ENCODE peak calls at places on chromosomes 5 and 9, in eight cellular contexts. I is esophagus squamous epithelium, U is Caco-2, J is neural progenitor cell, K is psoas muscle, H is fibroblast of the aortic adventitia, V is astrocyte of the spinal cord, M is AG10803. C is an unnamed sample.

GRCh38 chr9:7780261-7780988 is 19.2 kb downstream of the DMAC1 start:
- DNase-seq in I (no peak), U (no peak), J (peak), K (no peak), H (peak), V (peak), M (peak), C (no peak)

GRCh38 chr9:95778957-95779356 is 96.5 kb upstream of the ERCC6L2 start:
- DNase-seq in I (no peak), U (no peak), J (no peak), K (peak), H (peak), V (peak), M (peak), C (no peak)

GRCh38 chr5:7856855-7857254 is 5.9 kb upstream of the CFAP90 start:
- DNase-seq in I (no peak), U (no peak), J (peak), K (no peak), H (peak), V (peak), M (peak), C (peak)

GRCh38 chr9:127595606-127596005 is 16.5 kb upstream of the STXBP1 start:
- DNase-seq in I (no peak), U (no peak), J (no peak), K (no peak), H (no peak), V (no peak), M (no peak), C (no peak)

GRCh38 chr9:114282926-114283325 is 40.0 kb upstream of the ORM1 start:
- DNase-seq in I (no peak), U (no peak), J (no peak), K (no peak), H (peak), V (peak), M (peak), C (no peak)

GRCh38 chr5:55633574-55634203 is 78.4 kb downstream of the SLC38A9 start:
- DNase-seq in I (no peak), U (no peak), J (no peak), K (peak), H (peak), V (peak), M (peak), C (no peak)

GRCh38 chr5:166625210-166625865 is 1666.1 kb upstream of the WWC1 start:
- DNase-seq in I (no peak), U (no peak), J (no peak), K (no peak), H (peak), V (peak), M (no peak), C (no peak)

GRCh38 chr9:106797299-106797698 is 65.7 kb upstream of the ZNF462 start:
- DNase-seq in I (no peak), U (no peak), J (no peak), K (no peak), H (no peak), V (peak), M (peak), C (no peak)

GRCh38 chr9:124099860-124100259 is 88.3 kb downstream of the LHX2 start:
- DNase-seq in I (no peak), U (no peak), J (no peak), K (no peak), H (no peak), V (no peak), M (no peak), C (no peak)

GRCh38 chr9:81522721-81523551 is 166.4 kb downstream of the TLE1 start:
- DNase-seq in I (no peak), U (no peak), J (peak), K (no peak), H (peak), V (peak), M (peak), C (peak)

GRCh38 chr9:75372499-75373268 is 284.4 kb downstream of the OSTF1 start:
- DNase-seq in I (no peak), U (no peak), J (no peak), K (peak), H (no peak), V (peak), M (no peak), C (no peak)

GRCh38 chr5:143001764-143002351 is 231.7 kb downstream of the ARHGAP26 start:
- DNase-seq in I (no peak), U (no peak), J (no peak), K (no peak), H (peak), V (peak), M (peak), C (no peak)

GRCh38 chr5:37786855-37787254 is 53.0 kb downstream of the GDNF start:
- DNase-seq in I (no peak), U (no peak), J (no peak), K (no peak), H (peak), V (peak), M (peak), C (no peak)

GRCh38 chr5:151107738-151108520 is 27.1 kb upstream of the TNIP1 start:
- DNase-seq in I (no peak), U (no peak), J (no peak), K (no peak), H (peak), V (peak), M (peak), C (no peak)

GRCh38 chr5:90226433-90227099 is 183.0 kb downstream of the CETN3 start:
- DNase-seq in I (no peak), U (no peak), J (no peak), K (no peak), H (no peak), V (no peak), M (no peak), C (peak)

GRCh38 chr5:165290535-165290934 is 1785.1 kb downstream of the MAT2B start:
- DNase-seq in I (no peak), U (no peak), J (no peak), K (no peak), H (no peak), V (no peak), M (no peak), C (no peak)

GRCh38 chr9:107173422-107174180 is 109.5 kb upstream of the RAD23B start:
- DNase-seq in I (no peak), U (no peak), J (no peak), K (no peak), H (no peak), V (no peak), M (no peak), C (no peak)

GRCh38 chr9:73173526-73174411 is 22.1 kb downstream of the ANXA1 start:
- DNase-seq in I (no peak), U (no peak), J (no peak), K (no peak), H (no peak), V (peak), M (no peak), C (no peak)

GRCh38 chr5:20619606-20620005 is 631.6 kb upstream of the CDH18 start:
- DNase-seq in I (no peak), U (no peak), J (no peak), K (no peak), H (no peak), V (no peak), M (no peak), C (no peak)

GRCh38 chr5:102531506-102531905 is 32.7 kb upstream of the SLCO6A1 start:
- DNase-seq in I (no peak), U (no peak), J (no peak), K (no peak), H (peak), V (no peak), M (no peak), C (no peak)

GRCh38 chr5:54718647-54719046 is 201.1 kb downstream of the SNX18 start:
- DNase-seq in I (no peak), U (no peak), J (no peak), K (peak), H (peak), V (peak), M (peak), C (no peak)

GRCh38 chr9:130938184-130938651 is 829 bp downstream of the FIBCD1 start:
- DNase-seq in I (no peak), U (no peak), J (no peak), K (no peak), H (no peak), V (no peak), M (no peak), C (no peak)

GRCh38 chr9:108434502-108434901 is 421.3 kb downstream of the ACTL7B start:
- DNase-seq in I (no peak), U (no peak), J (no peak), K (no peak), H (peak), V (no peak), M (peak), C (no peak)

GRCh38 chr9:130445268-130445983 is 665 bp downstream of the ASS1 start:
- DNase-seq in I (no peak), U (peak), J (peak), K (peak), H (peak), V (peak), M (peak), C (no peak)

GRCh38 chr9:112945620-112946208 is 55.0 kb upstream of the SLC46A2 start:
- DNase-seq in I (no peak), U (no peak), J (peak), K (no peak), H (no peak), V (no peak), M (no peak), C (peak)

GRCh38 chr9:133738806-133739150 is 626 bp upstream of the SARDH start:
- DNase-seq in I (no peak), U (no peak), J (no peak), K (no peak), H (no peak), V (no peak), M (no peak), C (no peak)

GRCh38 chr5:67115238-67115637 is 81.4 kb downstream of the CD180 start:
- DNase-seq in I (no peak), U (no peak), J (no peak), K (no peak), H (no peak), V (no peak), M (no peak), C (no peak)

GRCh38 chr5:134114886-134115805 is 665 bp downstream of the TCF7 start:
- DNase-seq in I (no peak), U (peak), J (peak), K (peak), H (no peak), V (no peak), M (no peak), C (no peak)

GRCh38 chr9:114003756-114004155 is 74.3 kb downstream of the AMBP start:
- DNase-seq in I (no peak), U (no peak), J (no peak), K (no peak), H (no peak), V (peak), M (peak), C (peak)

GRCh38 chr9:128026255-128027165 is 40.6 kb downstream of the NAIF1 start:
- DNase-seq in I (peak), U (no peak), J (no peak), K (no peak), H (no peak), V (no peak), M (no peak), C (no peak)

GRCh38 chr5:160919610-160920009 is 67.6 kb upstream of the ATP10B start:
- DNase-seq in I (no peak), U (no peak), J (no peak), K (no peak), H (no peak), V (no peak), M (no peak), C (no peak)

GRCh38 chr5:39411051-39411450 is 13.7 kb downstream of the DAB2 start:
- DNase-seq in I (no peak), U (no peak), J (no peak), K (no peak), H (peak), V (peak), M (peak), C (no peak)

GRCh38 chr9:99093492-99093791 is 11.5 kb upstream of the TGFBR1 start:
- DNase-seq in I (no peak), U (no peak), J (no peak), K (no peak), H (no peak), V (no peak), M (no peak), C (no peak)

GRCh38 chr5:145978672-145979071 is 42.3 kb downstream of the SH3RF2 start:
- DNase-seq in I (no peak), U (peak), J (no peak), K (no peak), H (peak), V (peak), M (no peak), C (no peak)

GRCh38 chr5:88691945-88692868 is 190.8 kb downstream of the MEF2C start:
- DNase-seq in I (no peak), U (no peak), J (peak), K (no peak), H (no peak), V (peak), M (no peak), C (no peak)
- H3K4me3 ChIP-seq in I (no peak), U (no peak), J (peak), K (peak), H (peak), V (peak), M (peak), C (no peak)

GRCh38 chr9:748861-749497 is 92.5 kb upstream of the DMRT1 start:
- DNase-seq in I (no peak), U (no peak), J (no peak), K (no peak), H (no peak), V (no peak), M (no peak), C (no peak)
- H3K4me3 ChIP-seq in I (no peak), U (no peak), J (no peak), K (no peak), H (no peak), V (no peak), M (no peak), C (no peak)

DNA sequence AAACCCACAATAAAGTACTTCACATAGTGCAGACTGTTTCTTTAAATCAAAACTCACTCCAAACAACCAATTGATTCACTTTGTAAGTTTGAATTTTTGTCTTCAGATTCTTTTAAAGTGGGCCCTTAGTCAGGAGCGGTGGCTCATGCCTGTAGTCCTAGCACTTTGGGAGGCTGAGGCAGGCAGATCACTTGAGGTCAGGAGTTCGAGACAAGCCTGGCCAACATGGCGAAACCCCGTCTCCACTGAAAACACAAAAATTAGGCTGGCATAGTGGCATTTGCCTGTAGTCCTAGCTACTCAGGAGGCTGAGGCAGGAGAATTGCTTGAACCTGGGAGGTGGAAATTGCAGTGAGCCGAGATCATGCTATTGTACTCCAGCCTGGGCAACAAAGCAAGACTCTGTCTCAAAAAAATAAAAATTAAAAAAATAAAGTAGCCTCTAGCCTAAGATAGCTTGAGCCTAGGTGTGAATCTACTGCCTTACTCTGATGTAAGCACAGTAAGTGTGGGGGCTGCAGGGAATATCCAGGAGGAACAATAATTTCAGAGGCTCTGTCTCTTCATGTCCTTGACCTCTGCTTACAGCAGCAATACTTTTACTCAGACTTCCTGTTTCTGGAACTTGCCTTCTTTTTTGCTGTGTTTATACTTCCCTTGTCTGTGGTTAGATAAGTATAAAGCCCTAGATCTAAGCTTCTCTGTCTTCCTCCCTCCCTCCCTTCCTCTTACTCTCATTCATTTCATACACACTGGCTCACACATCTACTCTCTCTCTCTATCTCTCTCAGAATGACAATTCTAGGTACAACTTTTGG is at the start of gene IL7R:
- DNase-seq in I (no peak), U (no peak), J (no peak), K (no peak), H (peak), V (no peak), M (peak), C (no peak)
- H3K4me3 ChIP-seq in I (no peak), U (no peak), J (no peak), K (no peak), H (no peak), V (no peak), M (peak), C (no peak)

DNA sequence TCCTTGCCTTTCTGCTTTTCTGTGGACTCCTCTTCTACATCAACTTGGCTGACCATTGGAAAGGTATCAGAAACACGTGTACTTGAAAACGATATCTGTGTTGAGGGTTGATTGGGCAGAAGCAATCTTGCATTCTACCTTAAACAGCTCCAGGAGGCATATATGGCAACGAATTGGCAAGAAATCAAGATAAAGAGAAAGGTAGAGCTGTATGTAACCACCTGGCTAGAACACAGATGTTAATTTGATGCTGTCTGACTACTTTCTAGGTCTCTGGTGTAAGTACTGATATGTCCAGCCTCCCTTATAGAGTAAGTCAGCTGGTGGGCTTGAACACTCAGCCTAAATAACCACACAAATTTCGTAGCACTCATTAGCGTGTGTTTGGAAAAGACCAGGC is 1.3 kb downstream of the MAN1B1 start:
- DNase-seq in I (no peak), U (no peak), J (no peak), K (no peak), H (no peak), V (no peak), M (no peak), C (no peak)
- H3K4me3 ChIP-seq in I (no peak), U (no peak), J (peak), K (no peak), H (peak), V (no peak), M (peak), C (no peak)

GRCh38 chr9:117494401-117495130 is 79.7 kb upstream of the ASTN2 start:
- DNase-seq in I (no peak), U (no peak), J (no peak), K (no peak), H (no peak), V (peak), M (no peak), C (no peak)
- H3K4me3 ChIP-seq in I (no peak), U (no peak), J (no peak), K (no peak), H (no peak), V (no peak), M (no peak), C (no peak)

C was measured in HAP-1.